ENCODE peak calls at places on chromosomes 5 and 9, in nine cellular contexts. K is A549, W is GM23338, C is K562, R is HL-60, P is HepG2, U is Panc1, V is HCT116, D is GM12878. Q is an unnamed sample.

GRCh38 chr9:16241231-16241630 is 629.2 kb downstream of the BNC2 start:
- DNase-seq in C (no peak), W (no peak), V (no peak), K (peak; percentile 51), D (no peak), P (no peak), U (no peak), R (no peak), Q (no peak)

GRCh38 chr5:146565764-146566163 is 49.8 kb upstream of the GPR151 start:
- DNase-seq in R (no peak), U (no peak), P (peak; percentile 65), W (peak; percentile 90), C (peak; percentile 67), V (peak; percentile 63), D (no peak), K (peak; percentile 67), Q (peak; percentile 75)

GRCh38 chr9:3045153-3045552 is 201.3 kb upstream of the PUM3 start:
- DNase-seq in D (no peak), R (no peak), V (no peak), U (no peak), C (no peak), P (no peak), K (no peak), W (no peak), Q (no peak)

GRCh38 chr9:26243722-26244121 is 565.5 kb upstream of the TUSC1 start:
- DNase-seq in W (no peak), K (peak; percentile 71), D (no peak), P (no peak), U (no peak), R (no peak), C (no peak), V (no peak), Q (no peak)

GRCh38 chr5:36402512-36402906 is 100.8 kb upstream of the RANBP3L start:
- DNase-seq in V (no peak), R (no peak), P (no peak), U (no peak), K (no peak), C (no peak), D (no peak), W (no peak), Q (no peak)

GRCh38 chr9:91589101-91589553 is 165.5 kb upstream of the NFIL3 start:
- DNase-seq in R (no peak), U (no peak), V (no peak), W (no peak), C (no peak), K (peak; percentile 4), D (peak; percentile 1), P (no peak), Q (no peak)

GRCh38 chr5:5135957-5136676 is 4.0 kb upstream of the ADAMTS16 start:
- DNase-seq in V (no peak), D (no peak), R (no peak), U (peak; percentile 81), P (peak; percentile 81), W (no peak), K (peak; percentile 88), C (no peak), Q (no peak)

GRCh38 chr5:143177263-143177994 is 226.1 kb downstream of the NR3C1 start:
- DNase-seq in U (peak; percentile 77), V (no peak), K (peak; percentile 76), D (no peak), R (no peak), P (no peak), W (no peak), C (no peak), Q (no peak)

GRCh38 chr5:132394681-132395259 is 25.3 kb downstream of the SLC22A5 start:
- DNase-seq in P (no peak), W (no peak), R (no peak), V (no peak), U (no peak), K (no peak), C (no peak), D (no peak), Q (no peak)

GRCh38 chr5:133797167-133797566 is 171.3 kb downstream of the C5orf15 start:
- DNase-seq in C (no peak), R (no peak), W (no peak), V (no peak), K (no peak), U (no peak), D (no peak), P (no peak), Q (no peak)

GRCh38 chr5:392431-392988 is 50.5 kb upstream of the EXOC3 start:
- DNase-seq in R (peak; percentile 91), W (peak; percentile 47), D (peak; percentile 95), U (no peak), K (peak; percentile 63), V (peak; percentile 8), C (no peak), P (no peak), Q (no peak)

GRCh38 chr5:395921-396714 is 46.9 kb upstream of the EXOC3 start:
- DNase-seq in C (no peak), W (no peak), R (no peak), U (no peak), P (no peak), V (no peak), K (no peak), D (no peak), Q (peak; percentile 32)

GRCh38 chr5:394671-395155 is 48.3 kb upstream of the EXOC3 start:
- DNase-seq in P (no peak), R (no peak), K (no peak), C (no peak), U (no peak), W (no peak), V (no peak), D (no peak), Q (peak; percentile 17)

GRCh38 chr5:395156-395920 is 47.6 kb upstream of the EXOC3 start:
- DNase-seq in K (no peak), D (no peak), W (no peak), U (no peak), P (no peak), R (no peak), V (no peak), C (no peak), Q (peak; percentile 48)

DNA sequence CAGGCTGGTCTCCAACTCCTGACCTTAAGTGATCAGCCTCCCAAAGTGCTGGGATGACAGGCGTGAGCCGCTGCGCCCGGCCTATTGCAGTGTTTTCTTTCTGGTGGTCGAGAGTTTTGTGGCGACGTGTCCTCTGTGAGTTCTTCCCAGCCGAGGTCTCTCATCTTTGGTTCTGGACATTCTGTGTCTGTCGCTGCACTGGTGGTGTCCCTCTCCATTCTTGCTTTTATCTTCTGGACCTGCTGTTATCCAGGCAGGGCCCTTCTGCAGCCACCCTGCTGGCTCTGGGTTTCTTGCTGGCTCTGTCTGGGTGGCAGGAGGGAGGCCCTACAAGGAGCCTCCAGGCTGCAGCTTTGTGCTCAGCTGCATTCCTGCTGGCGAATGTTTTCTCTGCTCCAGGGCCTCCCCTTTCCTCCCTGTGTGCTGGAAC is 49.1 kb upstream of the EXOC3 start:
- DNase-seq in P (no peak), K (no peak), R (no peak), D (no peak), W (no peak), U (no peak), C (no peak), V (no peak), Q (no peak)
- H3K27ac ChIP-seq in P (no peak overlapping the region), K (peak overlapping the region; percentile 28), R (peak overlapping the region; percentile 94), D (peak overlapping the region; percentile 47), W (no peak overlapping the region), U (no peak overlapping the region), C (no peak overlapping the region), V (no peak overlapping the region), Q (no peak overlapping the region)

GRCh38 chr5:73118331-73119011 is 1.9 kb upstream of the TMEM171 start:
- DNase-seq in U (no peak), D (no peak), V (no peak), C (no peak), W (no peak), P (peak; percentile 9), K (no peak), R (no peak), Q (peak; percentile 64)

GRCh38 chr5:73121109-73121443 is 701 bp downstream of the TMEM171 start:
- DNase-seq in D (no peak), U (no peak), K (no peak), W (no peak), P (no peak), V (no peak), R (no peak), C (no peak), Q (no peak)

GRCh38 chr5:73117088-73117755 is 3.2 kb upstream of the TMEM171 start:
- DNase-seq in C (no peak), W (no peak), V (no peak), R (no peak), U (no peak), P (no peak), K (no peak), D (no peak), Q (no peak)

GRCh38 chr5:73120222-73121108 is at the start of gene TMEM171:
- DNase-seq in P (no peak), K (peak; percentile 36), W (peak; percentile 85), C (no peak), R (no peak), U (no peak), V (peak; percentile 16), D (no peak), Q (peak; percentile 81)

GRCh38 chr5:73119492-73120157 is 750 bp upstream of the TMEM171 start:
- DNase-seq in W (peak; percentile 69), U (no peak), R (no peak), V (no peak), D (no peak), C (no peak), P (no peak), K (peak; percentile 9), Q (peak; percentile 33)
- TF ChIP-seq REST in W (no peak), U (no peak), R (no peak), V (no peak), D (no peak), C (no peak), P (no peak), K (no peak), Q (no peak)

GRCh38 chr9:72030762-72031161 is 29.7 kb downstream of the C9orf57 start:
- DNase-seq in P (no peak), U (no peak), D (no peak), C (no peak), K (no peak), W (no peak), R (no peak), V (no peak), Q (no peak)
- H3K27ac ChIP-seq in P (no peak overlapping the region), U (no peak overlapping the region), D (no peak overlapping the region), C (no peak overlapping the region), K (no peak overlapping the region), W (no peak overlapping the region), R (no peak overlapping the region), V (no peak overlapping the region), Q (no peak overlapping the region)

DNA sequence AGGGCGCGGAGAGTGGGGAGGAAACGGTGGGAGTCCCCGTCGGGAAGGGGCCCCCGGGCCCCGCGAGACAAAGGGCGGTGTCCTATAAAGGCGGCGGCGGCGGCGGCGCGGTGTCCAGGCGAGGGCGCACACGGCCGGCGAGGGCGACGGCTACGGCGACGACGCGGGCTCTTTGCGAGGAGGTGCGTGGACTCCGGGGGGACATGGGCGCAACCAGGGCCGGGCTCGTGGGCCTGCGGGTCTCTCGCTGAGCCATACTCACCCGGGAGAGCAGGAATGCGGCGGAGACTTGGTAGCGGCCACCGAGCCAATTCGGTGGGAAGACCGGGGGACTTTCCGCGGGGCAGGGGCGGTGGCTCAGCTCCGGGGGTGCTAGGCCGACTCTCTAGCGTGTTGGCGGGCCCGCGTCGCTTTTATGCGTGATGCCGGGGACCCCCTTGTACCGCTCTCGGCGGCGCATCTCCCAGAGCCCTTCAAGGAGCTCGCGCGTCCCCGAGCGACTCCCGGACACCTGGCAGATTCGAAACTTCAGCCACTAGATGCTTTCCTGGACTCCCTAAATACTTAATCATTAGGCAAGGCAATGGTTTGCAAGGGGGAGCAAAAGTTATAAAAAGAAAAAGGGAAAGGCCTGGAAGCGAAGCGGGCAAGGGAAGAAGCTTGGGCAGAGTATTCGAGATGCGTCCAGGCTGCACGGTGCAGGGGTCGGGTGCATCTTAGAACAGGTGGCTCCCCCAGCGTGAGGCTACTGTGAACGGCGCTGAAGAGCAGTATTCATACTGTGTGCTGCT is 5.9 kb upstream of the TAL2 start:
- DNase-seq in D (no peak), U (no peak), C (peak; percentile 79), V (no peak), P (no peak), K (peak; percentile 16), R (no peak), W (peak; percentile 75), Q (peak; percentile 86)
- TF ChIP-seq REST in D (no peak), U (no peak), C (no peak), V (no peak), P (no peak), K (no peak), R (no peak), W (no peak), Q (no peak)

Q was measured in SK-N-SH.